ENCODE peak calls at places on chromosomes 4 and X, in four cellular contexts. One of them, this sample, is unnamed.

GRCh38 chr4:60443068-60443467 is 757.1 kb upstream of the ADGRL3 start:
- DNase-seq in AML-193: no peak
- DNase-seq in central memory CD4-positive, alpha-beta T cell: no peak
- DNase-seq in NAMALWA: no peak
- DNase-seq in this sample: no peak

GRCh38 chr4:55545133-55545532 is 1.6 kb downstream of the CLOCK start:
- DNase-seq in AML-193: no peak
- DNase-seq in central memory CD4-positive, alpha-beta T cell: no peak
- DNase-seq in NAMALWA: no peak
- DNase-seq in this sample: no peak

GRCh38 chr4:43271946-43272345 is 379.4 kb downstream of the GRXCR1 start:
- DNase-seq in AML-193: no peak
- DNase-seq in central memory CD4-positive, alpha-beta T cell: no peak
- DNase-seq in NAMALWA: no peak
- DNase-seq in this sample: no peak

GRCh38 chr4:164700471-164700870 is 53.5 kb upstream of the SMIM31 start:
- DNase-seq in AML-193: peak; percentile 7
- DNase-seq in central memory CD4-positive, alpha-beta T cell: no peak
- DNase-seq in NAMALWA: peak; percentile 52
- DNase-seq in this sample: no peak

GRCh38 chrX:150731795-150732194 is 38.6 kb downstream of the MTMR1 start:
- DNase-seq in AML-193: no peak
- DNase-seq in central memory CD4-positive, alpha-beta T cell: no peak
- DNase-seq in NAMALWA: no peak
- DNase-seq in this sample: no peak

GRCh38 chrX:119672252-119672825 is 20.6 kb downstream of the SEPTIN6 start:
- DNase-seq in AML-193: no peak
- DNase-seq in central memory CD4-positive, alpha-beta T cell: no peak
- DNase-seq in NAMALWA: no peak
- DNase-seq in this sample: no peak

GRCh38 chr4:6516281-6516680 is 43.9 kb upstream of the PPP2R2C start:
- DNase-seq in AML-193: no peak
- DNase-seq in central memory CD4-positive, alpha-beta T cell: no peak
- DNase-seq in NAMALWA: no peak
- DNase-seq in this sample: no peak

GRCh38 chr4:100087743-100088142 is 102.5 kb downstream of the DDIT4L start:
- DNase-seq in AML-193: no peak
- DNase-seq in central memory CD4-positive, alpha-beta T cell: no peak
- DNase-seq in NAMALWA: no peak
- DNase-seq in this sample: no peak

GRCh38 chrX:132708529-132708928 is 219.7 kb upstream of the MBNL3 start:
- DNase-seq in AML-193: no peak
- DNase-seq in central memory CD4-positive, alpha-beta T cell: no peak
- DNase-seq in NAMALWA: no peak
- DNase-seq in this sample: no peak

GRCh38 chr4:7430368-7430964 is 4.3 kb downstream of the PSAPL1 start:
- DNase-seq in AML-193: no peak
- DNase-seq in central memory CD4-positive, alpha-beta T cell: no peak
- DNase-seq in NAMALWA: no peak
- DNase-seq in this sample: no peak

GRCh38 chr4:52234539-52235174 is 183.6 kb downstream of the SPATA18 start:
- DNase-seq in AML-193: no peak
- DNase-seq in central memory CD4-positive, alpha-beta T cell: no peak
- DNase-seq in NAMALWA: peak; percentile 22
- DNase-seq in this sample: no peak

GRCh38 chr4:24674279-24674678 is 89.9 kb upstream of the DHX15 start:
- DNase-seq in AML-193: no peak
- DNase-seq in central memory CD4-positive, alpha-beta T cell: no peak
- DNase-seq in NAMALWA: no peak
- DNase-seq in this sample: no peak

GRCh38 chrX:112641449-112641848 is 38.3 kb downstream of the LHFPL1 start:
- DNase-seq in AML-193: no peak
- DNase-seq in central memory CD4-positive, alpha-beta T cell: no peak
- DNase-seq in NAMALWA: no peak
- DNase-seq in this sample: no peak

GRCh38 chr4:79651516-79651915 is 243.5 kb upstream of the GK2 start:
- DNase-seq in AML-193: no peak
- DNase-seq in central memory CD4-positive, alpha-beta T cell: no peak
- DNase-seq in NAMALWA: no peak
- DNase-seq in this sample: no peak

GRCh38 chr4:39228377-39228776 is 46.0 kb downstream of the WDR19 start:
- DNase-seq in AML-193: no peak
- DNase-seq in central memory CD4-positive, alpha-beta T cell: no peak
- DNase-seq in NAMALWA: no peak
- DNase-seq in this sample: no peak

GRCh38 chrX:125131146-125131545 is 188.5 kb upstream of the TEX13C start:
- DNase-seq in AML-193: no peak
- DNase-seq in central memory CD4-positive, alpha-beta T cell: no peak
- DNase-seq in NAMALWA: peak; percentile 1
- DNase-seq in this sample: no peak

GRCh38 chr4:101183658-101184373 is 163.5 kb downstream of the PPP3CA start:
- DNase-seq in AML-193: no peak
- DNase-seq in central memory CD4-positive, alpha-beta T cell: no peak
- DNase-seq in NAMALWA: no peak
- DNase-seq in this sample: no peak

GRCh38 chr4:88759039-88759631 is 61.5 kb upstream of the NAP1L5 start:
- DNase-seq in AML-193: no peak
- DNase-seq in central memory CD4-positive, alpha-beta T cell: no peak
- DNase-seq in NAMALWA: no peak
- DNase-seq in this sample: no peak